ENCODE peak calls at places on chromosomes 13 and 19, in six cellular contexts. Z is ovary; V is GM12892; D is GM04503; T is activated T-helper 1 cell treated with anti-CD3 and anti-CD28 coated beads, Interleukin-12 subunit alpha, Interleukin-12 subunit beta, Interleukin-2, Interleukin-4 antibody, amounts not matched to agents 30 ng/mL and 10 ng/mL and 1 ng/mL, durations not matched to agents 14 hours and 24 hours and 36 hours; P is neural crest cell. Y is an unnamed sample.

GRCh38 chr13:82938644-82939043 is 943.6 kb downstream of the SLITRK1 start:
- DNase-seq in Z (no peak), V (no peak), D (no peak), T (no peak), P (no peak), Y (peak)

GRCh38 chr13:32284927-32285632 is 30.1 kb downstream of the ZAR1L start:
- DNase-seq in Z (no peak), V (no peak), D (peak), T (no peak), P (no peak), Y (no peak)

GRCh38 chr19:33429891-33430673 is 56.6 kb downstream of the CEBPG start:
- DNase-seq in Z (peak), V (no peak), D (no peak), T (no peak), P (no peak), Y (peak)

GRCh38 chr13:20209937-20210336 is 17.2 kb upstream of the GJB2 start:
- DNase-seq in Z (no peak), V (no peak), D (no peak), T (no peak), P (no peak), Y (no peak)

GRCh38 chr19:3389876-3390361 is 23.5 kb downstream of the NFIC start:
- DNase-seq in Z (no peak), V (no peak), D (no peak), T (no peak), P (no peak), Y (no peak)

GRCh38 chr13:53126803-53127202 is 98.2 kb downstream of the OLFM4 start:
- DNase-seq in Z (no peak), V (no peak), D (no peak), T (no peak), P (no peak), Y (no peak)

GRCh38 chr13:103022328-103022727 is 43.9 kb downstream of the SLC10A2 start:
- DNase-seq in Z (no peak), V (no peak), D (no peak), T (no peak), P (no peak), Y (no peak)

GRCh38 chr19:13234518-13234917 is 84.3 kb downstream of the IER2 start:
- DNase-seq in Z (no peak), V (peak), D (no peak), T (no peak), P (peak), Y (peak)

GRCh38 chr13:71801781-71802180 is 65.2 kb downstream of the DACH1 start:
- DNase-seq in Z (no peak), V (no peak), D (no peak), T (no peak), P (no peak), Y (no peak)

GRCh38 chr13:92658293-92658692 is 568.3 kb upstream of the GPC6 start:
- DNase-seq in Z (no peak), V (no peak), D (no peak), T (no peak), P (no peak), Y (no peak)

GRCh38 chr19:2323707-2324106 is 4.7 kb downstream of the LSM7 start:
- DNase-seq in Z (no peak), V (no peak), D (no peak), T (no peak), P (no peak), Y (no peak)

GRCh38 chr19:48624791-48625723 is 5.8 kb downstream of the SPHK2 start:
- DNase-seq in Z (peak), V (no peak), D (no peak), T (no peak), P (no peak), Y (peak)

GRCh38 chr13:83325454-83325853 is 556.8 kb downstream of the SLITRK1 start:
- DNase-seq in Z (no peak), V (no peak), D (peak), T (no peak), P (no peak), Y (no peak)

Y was measured in aorta.